ENCODE peak calls at places on chromosomes 5 and 9, in four cellular contexts. E, Y, P and A are unnamed samples.
A peak's percentile ranks its signal among the peaks of the same experiment; 100 is the strongest.

GRCh38 chr5:56588636-56589485 is 226.5 kb upstream of the MAP3K1 start:
- DNase-seq in E (no peak), Y (no peak), P (peak; percentile 51), A (peak; percentile 88)

GRCh38 chr5:99275128-99275527 is 346.3 kb upstream of the CHD1 start:
- DNase-seq in E (no peak), Y (no peak), P (no peak), A (no peak)

GRCh38 chr9:81231011-81231410 is 458.3 kb downstream of the TLE1 start:
- DNase-seq in E (no peak), Y (no peak), P (no peak), A (no peak)

GRCh38 chr9:109098960-109099308 is 20.8 kb downstream of the TMEM245 start:
- DNase-seq in E (no peak), Y (no peak), P (no peak), A (no peak)

GRCh38 chr5:149677721-149678120 is 52.4 kb upstream of the PPARGC1B start:
- DNase-seq in E (no peak), Y (no peak), P (no peak), A (no peak)

GRCh38 chr9:34633851-34634550 is 3.6 kb downstream of the SIGMAR1 start:
- DNase-seq in E (no peak), Y (peak; percentile 51), P (peak; percentile 73), A (peak; percentile 77)

GRCh38 chr9:86766912-86767311 is 180.4 kb downstream of the GAS1 start:
- DNase-seq in E (peak; percentile 7), Y (peak; percentile 98), P (peak; percentile 23), A (no peak)

GRCh38 chr9:97769208-97769607 is 72.1 kb upstream of the XPA start:
- DNase-seq in E (no peak), Y (no peak), P (no peak), A (no peak)

GRCh38 chr5:30928966-30929365 is 264.5 kb upstream of the CDH6 start:
- DNase-seq in E (no peak), Y (no peak), P (no peak), A (no peak)

GRCh38 chr9:125681086-125681622 is 25.9 kb downstream of the MAPKAP1 start:
- DNase-seq in E (no peak), Y (no peak), P (no peak), A (no peak)

GRCh38 chr9:561430-561829 is 280.1 kb upstream of the DMRT1 start:
- DNase-seq in E (no peak), Y (peak; percentile 26), P (no peak), A (no peak)

GRCh38 chr5:124819201-124819600 is 72.8 kb upstream of the ZNF608 start:
- DNase-seq in E (no peak), Y (peak; percentile 39), P (no peak), A (no peak)

GRCh38 chr9:107137495-107138202 is 145.4 kb upstream of the RAD23B start:
- DNase-seq in E (no peak), Y (no peak), P (no peak), A (no peak)

GRCh38 chr9:92709240-92709639 is 39.3 kb upstream of the IPPK start:
- DNase-seq in E (no peak), Y (peak; percentile 69), P (no peak), A (no peak)

GRCh38 chr9:133204993-133205336 is 4.1 kb downstream of the OBP2B start:
- DNase-seq in E (no peak), Y (no peak), P (no peak), A (no peak)

GRCh38 chr5:160385496-160385895 is 14.4 kb downstream of the FAM200C start:
- DNase-seq in E (no peak), Y (no peak), P (no peak), A (no peak)

GRCh38 chr5:130720355-130720754 is 444.7 kb downstream of the HINT1 start:
- DNase-seq in E (no peak), Y (peak; percentile 55), P (peak; percentile 53), A (no peak)

GRCh38 chr5:39370555-39371366 is 6.5 kb upstream of the C9 start:
- DNase-seq in E (no peak), Y (no peak), P (no peak), A (no peak)

GRCh38 chr9:130696996-130697395 is 3.4 kb downstream of the EXOSC2 start:
- DNase-seq in E (no peak), Y (no peak), P (no peak), A (no peak)

GRCh38 chr5:131303537-131303936 is 39.7 kb downstream of the CDC42SE2 start:
- DNase-seq in E (no peak), Y (peak; percentile 31), P (no peak), A (no peak)

GRCh38 chr9:128203024-128203841 is at the start of gene DNM1:
- DNase-seq in E (no peak), Y (peak; percentile 38), P (peak; percentile 78), A (peak; percentile 81)

GRCh38 chr9:89390578-89390977 is 72.3 kb downstream of the SECISBP2 start:
- DNase-seq in E (no peak), Y (no peak), P (no peak), A (no peak)
- H3K27ac ChIP-seq in E (no peak overlapping the region), Y (no peak overlapping the region), P (no peak overlapping the region), A (no peak overlapping the region)

GRCh38 chr5:66958126-66958983 is 238.2 kb downstream of the CD180 start:
- DNase-seq in E (no peak), Y (peak; percentile 55), P (no peak), A (no peak)
- H3K4me3 ChIP-seq in E (no peak overlapping the region), Y (peak overlapping the region; percentile 45), P (no peak overlapping the region), A (no peak overlapping the region)

DNA sequence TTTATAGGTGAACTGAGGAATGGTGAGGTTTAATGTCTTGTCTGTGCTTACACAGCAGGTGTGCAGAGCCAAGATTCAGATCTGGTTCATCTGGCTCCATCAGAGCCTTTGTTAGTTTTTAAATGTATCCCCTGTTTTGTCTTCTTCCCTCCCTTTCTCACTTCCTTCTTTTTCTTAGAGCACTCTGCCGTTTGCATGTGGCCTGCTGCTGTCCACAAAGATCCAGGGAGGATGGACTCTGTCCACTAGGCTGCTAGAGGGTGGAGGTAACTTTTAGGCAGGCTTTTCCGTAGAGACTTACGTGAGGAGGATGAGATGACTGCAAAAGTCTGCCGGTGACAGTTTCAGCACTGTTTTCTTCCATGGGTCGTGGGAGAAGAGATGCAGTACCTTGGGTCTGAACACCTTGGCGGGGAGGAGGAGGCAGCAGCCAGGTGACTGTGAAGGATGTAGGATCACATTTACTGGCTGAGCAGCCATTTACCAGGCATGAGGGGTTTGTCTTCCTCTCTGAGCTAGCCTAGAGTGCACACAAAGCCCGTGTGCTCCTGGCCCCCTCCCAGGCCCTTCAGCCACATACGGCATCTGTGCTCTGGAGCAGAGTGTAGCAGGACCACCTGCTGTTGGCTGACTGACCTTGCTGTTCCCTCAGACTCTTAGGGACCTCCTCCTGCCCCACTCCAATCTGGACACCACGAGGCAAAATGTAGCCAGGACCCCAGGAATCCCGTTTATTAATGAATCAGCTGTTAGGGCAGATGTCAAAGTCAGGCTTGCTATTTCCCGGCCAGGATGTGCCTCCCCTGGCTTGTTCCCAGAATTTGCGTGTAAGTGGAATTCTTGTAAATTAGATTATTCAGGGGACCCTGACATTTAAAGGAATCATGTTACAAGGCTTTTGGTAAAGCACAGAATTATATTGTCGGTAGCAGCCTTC is 1.9 kb downstream of the NTMT1 start:
- DNase-seq in E (no peak), Y (no peak), P (no peak), A (no peak)
- H3K27ac ChIP-seq in E (no peak overlapping the region), Y (no peak overlapping the region), P (no peak overlapping the region), A (peak overlapping the region; percentile 91)

GRCh38 chr5:5886812-5887486 is 464.5 kb downstream of the ICE1 start:
- DNase-seq in E (peak; percentile 19), Y (no peak), P (peak; percentile 15), A (no peak)

GRCh38 chr5:5885782-5886181 is 463.3 kb downstream of the ICE1 start:
- DNase-seq in E (no peak), Y (no peak), P (no peak), A (no peak)

GRCh38 chr5:5887818-5888217 is 465.3 kb downstream of the ICE1 start:
- DNase-seq in E (no peak), Y (no peak), P (no peak), A (no peak)

GRCh38 chr5:5884593-5884992 is 462.1 kb downstream of the ICE1 start:
- DNase-seq in E (no peak), Y (no peak), P (no peak), A (no peak)

DNA sequence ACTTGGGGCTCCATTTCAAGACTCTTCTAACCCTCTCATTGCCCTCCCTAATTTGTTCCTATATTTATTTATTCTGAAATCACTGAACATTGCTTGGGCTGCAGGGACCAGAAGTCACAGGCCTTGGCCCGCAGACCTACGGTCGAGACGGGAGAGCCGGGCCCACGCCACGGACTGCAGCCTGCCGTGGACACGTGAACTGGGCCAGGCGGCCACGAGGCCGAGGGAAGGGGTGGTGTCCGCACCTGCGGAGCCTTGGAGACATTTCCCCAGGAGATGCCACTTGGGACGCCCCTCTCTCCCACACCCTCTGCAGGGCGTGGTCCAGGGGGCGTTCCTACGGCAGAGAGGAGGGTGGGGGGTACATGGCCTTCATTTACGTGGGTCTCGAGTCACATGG is 463.9 kb downstream of the ICE1 start:
- DNase-seq in E (no peak), Y (no peak), P (no peak), A (no peak)
- H3K4me3 ChIP-seq in E (no peak overlapping the region), Y (no peak overlapping the region), P (no peak overlapping the region), A (no peak overlapping the region)

GRCh38 chr5:154241021-154241420 is 50.5 kb downstream of the GALNT10 start:
- DNase-seq in E (no peak), Y (no peak), P (no peak), A (no peak)

GRCh38 chr5:154243736-154244135 is 53.2 kb downstream of the GALNT10 start:
- DNase-seq in E (no peak), Y (no peak), P (no peak), A (no peak)

GRCh38 chr5:154240595-154240994 is 50.1 kb downstream of the GALNT10 start:
- DNase-seq in E (no peak), Y (no peak), P (no peak), A (no peak)

GRCh38 chr5:154242964-154243376 is 52.4 kb downstream of the GALNT10 start:
- DNase-seq in E (no peak), Y (no peak), P (no peak), A (no peak)

DNA sequence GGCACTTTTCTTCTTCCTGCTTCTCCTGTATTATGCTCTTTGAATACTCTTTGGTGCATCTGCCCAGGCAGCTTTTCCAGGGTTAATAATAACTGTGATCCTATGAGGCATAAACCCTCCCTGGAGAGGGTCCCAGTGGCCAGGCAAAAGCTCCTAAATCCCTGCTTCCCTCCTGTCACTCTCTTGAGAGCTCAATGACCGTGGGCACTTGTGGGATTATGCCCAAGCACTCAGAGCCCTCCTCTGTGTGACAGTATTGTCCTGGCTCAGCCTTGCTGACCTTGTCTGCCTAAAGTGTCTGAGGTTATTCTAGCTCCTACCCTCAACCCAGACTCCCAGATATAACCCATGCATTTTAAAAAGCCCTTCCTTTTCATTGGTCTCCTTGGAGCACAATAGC is 51.9 kb downstream of the GALNT10 start:
- DNase-seq in E (no peak), Y (no peak), P (no peak), A (no peak)
- H3K27ac ChIP-seq in E (no peak overlapping the region), Y (no peak overlapping the region), P (no peak overlapping the region), A (no peak overlapping the region)

GRCh38 chr5:180598316-180598701 is 7.0 kb upstream of the SCGB3A1 start:
- DNase-seq in E (no peak), Y (no peak), P (no peak), A (no peak)

GRCh38 chr5:180599590-180599914 is 8.3 kb upstream of the SCGB3A1 start:
- DNase-seq in E (no peak), Y (no peak), P (no peak), A (no peak)

GRCh38 chr5:180600554-180601041 is 9.3 kb upstream of the SCGB3A1 start:
- DNase-seq in E (no peak), Y (no peak), P (no peak), A (no peak)

GRCh38 chr5:180599981-180600553 is 8.8 kb upstream of the SCGB3A1 start:
- DNase-seq in E (no peak), Y (no peak), P (no peak), A (no peak)

GRCh38 chr5:180598797-180599589 is 7.7 kb upstream of the SCGB3A1 start:
- DNase-seq in E (no peak), Y (no peak), P (no peak), A (no peak)
- H3K4me3 ChIP-seq in E (no peak overlapping the region), Y (no peak overlapping the region), P (no peak overlapping the region), A (no peak overlapping the region)

GRCh38 chr5:180784497-180785097 is 18.0 kb downstream of the MGAT1 start:
- DNase-seq in E (no peak), Y (peak; percentile 57), P (no peak), A (peak; percentile 72)
- H3K27ac ChIP-seq in E (no peak overlapping the region), Y (no peak overlapping the region), P (no peak overlapping the region), A (no peak overlapping the region)